ENCODE peak calls at places on chromosomes 16 and 17, in seven cellular contexts. One of them, this sample, is unnamed.

GRCh38 chr17:37791434-37791833 is 46.6 kb upstream of the HNF1B start:
- DNase-seq in trophoblast cell: no peak
- DNase-seq in mesendoderm: peak
- DNase-seq in H9: peak
- DNase-seq in neuronal stem cell: no peak
- DNase-seq in H1: no peak
- DNase-seq in IMR-90: peak
- DNase-seq in this sample: peak

GRCh38 chr16:23837553-23838308 is 1.9 kb downstream of the PRKCB start:
- DNase-seq in mesendoderm: no peak
- DNase-seq in trophoblast cell: no peak
- DNase-seq in H1: no peak
- DNase-seq in IMR-90: no peak
- DNase-seq in neuronal stem cell: no peak
- DNase-seq in H9: no peak
- DNase-seq in this sample: no peak

GRCh38 chr16:19884611-19885455 is at the start of gene GPRC5B:
- DNase-seq in trophoblast cell: peak
- DNase-seq in mesendoderm: peak
- DNase-seq in H9: peak
- DNase-seq in H1: no peak
- DNase-seq in IMR-90: peak
- DNase-seq in neuronal stem cell: no peak
- DNase-seq in this sample: peak

GRCh38 chr17:46772879-46773620 is 45.4 kb downstream of the WNT3 start:
- DNase-seq in mesendoderm: peak
- DNase-seq in H1: no peak
- DNase-seq in H9: peak
- DNase-seq in neuronal stem cell: no peak
- DNase-seq in IMR-90: no peak
- DNase-seq in trophoblast cell: no peak
- DNase-seq in this sample: peak

GRCh38 chr17:49588726-49589555 is 13.3 kb downstream of the NXPH3 start:
- DNase-seq in neuronal stem cell: no peak
- DNase-seq in IMR-90: peak
- DNase-seq in H9: no peak
- DNase-seq in trophoblast cell: no peak
- DNase-seq in mesendoderm: no peak
- DNase-seq in H1: no peak
- DNase-seq in this sample: no peak

GRCh38 chr16:28875134-28876015 is 2.9 kb upstream of the ATP2A1 start:
- DNase-seq in trophoblast cell: no peak
- DNase-seq in neuronal stem cell: no peak
- DNase-seq in IMR-90: no peak
- DNase-seq in H9: no peak
- DNase-seq in H1: no peak
- DNase-seq in mesendoderm: no peak
- DNase-seq in this sample: no peak

GRCh38 chr17:35981908-35982330 is 622 bp upstream of the CCL16 start:
- DNase-seq in neuronal stem cell: no peak
- DNase-seq in H9: peak
- DNase-seq in H1: no peak
- DNase-seq in IMR-90: no peak
- DNase-seq in mesendoderm: peak
- DNase-seq in trophoblast cell: no peak
- DNase-seq in this sample: no peak

GRCh38 chr17:38628441-38628840 is 22.7 kb upstream of the SRCIN1 start:
- DNase-seq in neuronal stem cell: no peak
- DNase-seq in trophoblast cell: no peak
- DNase-seq in IMR-90: peak
- DNase-seq in H9: peak
- DNase-seq in mesendoderm: peak
- DNase-seq in H1: no peak
- DNase-seq in this sample: peak

GRCh38 chr16:75801307-75801706 is 75.0 kb upstream of the CPHXL start:
- DNase-seq in H9: no peak
- DNase-seq in H1: no peak
- DNase-seq in trophoblast cell: no peak
- DNase-seq in IMR-90: no peak
- DNase-seq in mesendoderm: no peak
- DNase-seq in neuronal stem cell: no peak
- DNase-seq in this sample: peak

GRCh38 chr17:28925912-28926365 is 23.1 kb upstream of the DHRS13 start:
- DNase-seq in mesendoderm: no peak
- DNase-seq in H1: no peak
- DNase-seq in neuronal stem cell: no peak
- DNase-seq in IMR-90: peak
- DNase-seq in trophoblast cell: no peak
- DNase-seq in H9: no peak
- DNase-seq in this sample: peak

GRCh38 chr16:70375636-70376611 is 29.2 kb downstream of the DDX19A start:
- DNase-seq in H9: no peak
- DNase-seq in H1: no peak
- DNase-seq in mesendoderm: peak
- DNase-seq in IMR-90: no peak
- DNase-seq in trophoblast cell: no peak
- DNase-seq in neuronal stem cell: no peak
- DNase-seq in this sample: no peak

GRCh38 chr16:75304521-75305363 is 53.3 kb upstream of the BCAR1 start:
- DNase-seq in trophoblast cell: peak
- DNase-seq in neuronal stem cell: no peak
- DNase-seq in H9: no peak
- DNase-seq in mesendoderm: peak
- DNase-seq in IMR-90: peak
- DNase-seq in H1: no peak
- DNase-seq in this sample: peak

GRCh38 chr17:71460943-71461342 is 659.9 kb upstream of the SOX9 start:
- DNase-seq in H9: no peak
- DNase-seq in neuronal stem cell: no peak
- DNase-seq in H1: no peak
- DNase-seq in trophoblast cell: no peak
- DNase-seq in IMR-90: peak
- DNase-seq in mesendoderm: peak
- DNase-seq in this sample: peak

GRCh38 chr17:71467719-71468118 is 653.1 kb upstream of the SOX9 start:
- DNase-seq in trophoblast cell: no peak
- DNase-seq in IMR-90: no peak
- DNase-seq in H9: no peak
- DNase-seq in H1: no peak
- DNase-seq in mesendoderm: no peak
- DNase-seq in neuronal stem cell: no peak
- DNase-seq in this sample: no peak

GRCh38 chr17:71461504-71462197 is 659.2 kb upstream of the SOX9 start:
- DNase-seq in H1: no peak
- DNase-seq in IMR-90: no peak
- DNase-seq in mesendoderm: no peak
- DNase-seq in neuronal stem cell: peak
- DNase-seq in trophoblast cell: no peak
- DNase-seq in H9: no peak
- DNase-seq in this sample: no peak

GRCh38 chr17:71470062-71470461 is 650.8 kb upstream of the SOX9 start:
- DNase-seq in H9: no peak
- DNase-seq in mesendoderm: no peak
- DNase-seq in trophoblast cell: no peak
- DNase-seq in neuronal stem cell: no peak
- DNase-seq in H1: no peak
- DNase-seq in IMR-90: no peak
- DNase-seq in this sample: no peak

GRCh38 chr17:71464241-71464640 is 656.6 kb upstream of the SOX9 start:
- DNase-seq in trophoblast cell: no peak
- DNase-seq in mesendoderm: no peak
- DNase-seq in IMR-90: no peak
- DNase-seq in neuronal stem cell: no peak
- DNase-seq in H9: no peak
- DNase-seq in H1: no peak
- DNase-seq in this sample: no peak
- H2AK5ac ChIP-seq in trophoblast cell: no peak
- H2AK5ac ChIP-seq in mesendoderm: no peak
- H2AK5ac ChIP-seq in IMR-90: no peak
- H2AK5ac ChIP-seq in neuronal stem cell: no peak
- H2AK5ac ChIP-seq in H9: no peak
- H2AK5ac ChIP-seq in H1: no peak
- H2AK5ac ChIP-seq in this sample: no peak

DNA sequence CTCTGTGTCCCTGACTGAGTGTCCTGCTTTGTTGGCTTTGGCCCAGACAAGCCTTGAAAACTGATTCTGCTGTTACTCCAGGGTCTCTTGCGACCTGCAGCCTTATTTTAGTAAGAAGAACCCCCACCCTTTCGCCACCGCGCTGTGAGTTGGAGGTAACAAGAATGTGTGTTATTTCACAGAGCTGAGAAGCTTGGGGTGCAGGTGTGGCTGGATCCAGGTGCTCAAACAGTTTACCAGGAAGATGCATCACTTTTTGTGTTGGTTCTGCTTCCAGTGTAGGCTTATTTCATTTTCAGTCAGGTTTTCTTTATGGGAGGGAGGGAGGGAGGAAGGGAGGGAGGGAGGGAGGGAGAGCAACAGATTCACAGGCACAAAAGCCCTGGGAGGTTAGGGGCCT is 243.5 kb downstream of the SNX29 start:
- DNase-seq in mesendoderm: no peak
- DNase-seq in H9: no peak
- DNase-seq in IMR-90: no peak
- DNase-seq in H1: no peak
- DNase-seq in neuronal stem cell: no peak
- DNase-seq in trophoblast cell: no peak
- DNase-seq in this sample: no peak
- H2AK5ac ChIP-seq in mesendoderm: no peak
- H2AK5ac ChIP-seq in H9: no peak
- H2AK5ac ChIP-seq in IMR-90: no peak
- H2AK5ac ChIP-seq in H1: no peak
- H2AK5ac ChIP-seq in neuronal stem cell: no peak
- H2AK5ac ChIP-seq in trophoblast cell: no peak
- H2AK5ac ChIP-seq in this sample: no peak

GRCh38 chr16:1505073-1505844 is 12.1 kb downstream of the TELO2 start:
- DNase-seq in H1: no peak
- DNase-seq in trophoblast cell: no peak
- DNase-seq in mesendoderm: no peak
- DNase-seq in H9: no peak
- DNase-seq in neuronal stem cell: no peak
- DNase-seq in IMR-90: no peak
- DNase-seq in this sample: no peak
- H2AK5ac ChIP-seq in H1: no peak
- H2AK5ac ChIP-seq in trophoblast cell: no peak
- H2AK5ac ChIP-seq in mesendoderm: no peak
- H2AK5ac ChIP-seq in H9: no peak
- H2AK5ac ChIP-seq in neuronal stem cell: no peak
- H2AK5ac ChIP-seq in IMR-90: no peak
- H2AK5ac ChIP-seq in this sample: no peak

GRCh38 chr17:47810200-47810821 is 11.3 kb downstream of the OSBPL7 start:
- DNase-seq in H9: peak
- DNase-seq in H1: no peak
- DNase-seq in neuronal stem cell: no peak
- DNase-seq in IMR-90: peak
- DNase-seq in mesendoderm: peak
- DNase-seq in trophoblast cell: peak
- DNase-seq in this sample: peak
- H2AK5ac ChIP-seq in H9: no peak
- H2AK5ac ChIP-seq in H1: no peak
- H2AK5ac ChIP-seq in neuronal stem cell: no peak
- H2AK5ac ChIP-seq in IMR-90: no peak
- H2AK5ac ChIP-seq in mesendoderm: no peak
- H2AK5ac ChIP-seq in trophoblast cell: no peak
- H2AK5ac ChIP-seq in this sample: no peak

GRCh38 chr17:53949473-53950090 is 126.9 kb downstream of the KIF2B start:
- DNase-seq in trophoblast cell: no peak
- DNase-seq in IMR-90: no peak
- DNase-seq in neuronal stem cell: no peak
- DNase-seq in H9: no peak
- DNase-seq in H1: no peak
- DNase-seq in mesendoderm: peak
- DNase-seq in this sample: no peak

GRCh38 chr17:53950858-53951250 is 128.1 kb downstream of the KIF2B start:
- DNase-seq in trophoblast cell: no peak
- DNase-seq in neuronal stem cell: no peak
- DNase-seq in H9: no peak
- DNase-seq in H1: no peak
- DNase-seq in IMR-90: no peak
- DNase-seq in mesendoderm: no peak
- DNase-seq in this sample: no peak

GRCh38 chr17:53948323-53948722 is 125.6 kb downstream of the KIF2B start:
- DNase-seq in neuronal stem cell: no peak
- DNase-seq in H9: no peak
- DNase-seq in trophoblast cell: no peak
- DNase-seq in H1: no peak
- DNase-seq in IMR-90: no peak
- DNase-seq in mesendoderm: no peak
- DNase-seq in this sample: no peak

GRCh38 chr17:53950207-53950857 is 127.6 kb downstream of the KIF2B start:
- DNase-seq in IMR-90: no peak
- DNase-seq in trophoblast cell: no peak
- DNase-seq in H1: peak
- DNase-seq in H9: peak
- DNase-seq in neuronal stem cell: no peak
- DNase-seq in mesendoderm: peak
- DNase-seq in this sample: no peak
- H2AK5ac ChIP-seq in IMR-90: no peak
- H2AK5ac ChIP-seq in trophoblast cell: no peak
- H2AK5ac ChIP-seq in H1: peak
- H2AK5ac ChIP-seq in H9: no peak
- H2AK5ac ChIP-seq in neuronal stem cell: no peak
- H2AK5ac ChIP-seq in mesendoderm: no peak
- H2AK5ac ChIP-seq in this sample: no peak

DNA sequence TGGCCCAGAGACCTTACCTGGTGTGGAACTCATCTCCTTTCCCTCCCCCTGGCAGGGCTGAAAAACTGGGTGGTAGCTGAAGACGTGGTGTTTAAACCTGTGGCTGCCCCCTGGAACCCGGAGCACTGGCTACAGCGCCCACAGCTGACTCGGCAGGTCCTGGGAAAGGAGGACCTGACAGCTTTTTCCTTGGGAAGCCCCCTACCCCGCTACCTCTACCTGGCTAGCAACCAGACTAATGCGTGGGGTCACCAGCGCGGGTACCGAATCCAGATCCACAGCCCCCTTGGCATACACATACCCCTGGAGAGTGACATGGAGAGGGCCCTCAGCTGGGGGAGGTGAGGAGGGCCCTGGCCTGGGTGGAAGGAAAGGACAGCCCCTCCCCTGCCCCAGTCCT is 2.0 kb upstream of the AOC3 start:
- DNase-seq in H9: no peak
- DNase-seq in IMR-90: no peak
- DNase-seq in H1: no peak
- DNase-seq in neuronal stem cell: no peak
- DNase-seq in mesendoderm: no peak
- DNase-seq in trophoblast cell: no peak
- DNase-seq in this sample: no peak
- H2AK5ac ChIP-seq in H9: no peak
- H2AK5ac ChIP-seq in IMR-90: no peak
- H2AK5ac ChIP-seq in H1: no peak
- H2AK5ac ChIP-seq in neuronal stem cell: no peak
- H2AK5ac ChIP-seq in mesendoderm: no peak
- H2AK5ac ChIP-seq in trophoblast cell: no peak
- H2AK5ac ChIP-seq in this sample: no peak